ENCODE peak calls at places on chromosome 16, in nine cellular contexts. One of them, this sample, is unnamed.

GRCh38 chr16:3187798-3188674 is at the start of gene OR1F1:
- DNase-seq in tibial artery: no peak
- DNase-seq in fibroblast of lung: peak
- DNase-seq in left lung: no peak
- DNase-seq in activated CD8-positive, alpha-beta T cell treated with anti-CD3 and anti-CD28 coated beads, Interleukin-2, amount 10 ng/mL, durations not matched to agents 7 days and 5 days: peak
- DNase-seq in mucosa of gallbladder: no peak
- DNase-seq in posterior cingulate gyrus: no peak
- DNase-seq in cardiac fibroblast: peak
- DNase-seq in GM13977: peak
- DNase-seq in this sample: no peak

GRCh38 chr16:23847938-23848337 is 12.2 kb downstream of the PRKCB start:
- DNase-seq in posterior cingulate gyrus: no peak
- DNase-seq in cardiac fibroblast: no peak
- DNase-seq in fibroblast of lung: no peak
- DNase-seq in activated CD8-positive, alpha-beta T cell treated with anti-CD3 and anti-CD28 coated beads, Interleukin-2, amount 10 ng/mL, durations not matched to agents 7 days and 5 days: peak
- DNase-seq in mucosa of gallbladder: no peak
- DNase-seq in left lung: no peak
- DNase-seq in GM13977: no peak
- DNase-seq in tibial artery: no peak
- DNase-seq in this sample: peak

GRCh38 chr16:81651758-81652718 is 127.1 kb upstream of the PLCG2 start:
- DNase-seq in cardiac fibroblast: no peak
- DNase-seq in activated CD8-positive, alpha-beta T cell treated with anti-CD3 and anti-CD28 coated beads, Interleukin-2, amount 10 ng/mL, durations not matched to agents 7 days and 5 days: no peak
- DNase-seq in mucosa of gallbladder: no peak
- DNase-seq in fibroblast of lung: no peak
- DNase-seq in GM13977: no peak
- DNase-seq in left lung: no peak
- DNase-seq in tibial artery: no peak
- DNase-seq in posterior cingulate gyrus: no peak
- DNase-seq in this sample: no peak

GRCh38 chr16:56517206-56517605 is 2.6 kb downstream of the BBS2 start:
- DNase-seq in activated CD8-positive, alpha-beta T cell treated with anti-CD3 and anti-CD28 coated beads, Interleukin-2, amount 10 ng/mL, durations not matched to agents 7 days and 5 days: no peak
- DNase-seq in mucosa of gallbladder: no peak
- DNase-seq in fibroblast of lung: no peak
- DNase-seq in tibial artery: no peak
- DNase-seq in GM13977: no peak
- DNase-seq in posterior cingulate gyrus: no peak
- DNase-seq in cardiac fibroblast: no peak
- DNase-seq in left lung: no peak
- DNase-seq in this sample: no peak

GRCh38 chr16:10922328-10923145 is 19.7 kb downstream of the DEXI start:
- DNase-seq in left lung: no peak
- DNase-seq in mucosa of gallbladder: no peak
- DNase-seq in activated CD8-positive, alpha-beta T cell treated with anti-CD3 and anti-CD28 coated beads, Interleukin-2, amount 10 ng/mL, durations not matched to agents 7 days and 5 days: no peak
- DNase-seq in tibial artery: peak
- DNase-seq in posterior cingulate gyrus: no peak
- DNase-seq in GM13977: no peak
- DNase-seq in cardiac fibroblast: peak
- DNase-seq in fibroblast of lung: peak
- DNase-seq in this sample: no peak

GRCh38 chr16:8903004-8903403 is 20.9 kb downstream of the LITAFD start:
- DNase-seq in fibroblast of lung: no peak
- DNase-seq in tibial artery: no peak
- DNase-seq in GM13977: no peak
- DNase-seq in cardiac fibroblast: no peak
- DNase-seq in activated CD8-positive, alpha-beta T cell treated with anti-CD3 and anti-CD28 coated beads, Interleukin-2, amount 10 ng/mL, durations not matched to agents 7 days and 5 days: no peak
- DNase-seq in left lung: no peak
- DNase-seq in mucosa of gallbladder: no peak
- DNase-seq in posterior cingulate gyrus: no peak
- DNase-seq in this sample: no peak

GRCh38 chr16:11379420-11379819 is 34.2 kb downstream of the RMI2 start:
- DNase-seq in mucosa of gallbladder: no peak
- DNase-seq in fibroblast of lung: no peak
- DNase-seq in activated CD8-positive, alpha-beta T cell treated with anti-CD3 and anti-CD28 coated beads, Interleukin-2, amount 10 ng/mL, durations not matched to agents 7 days and 5 days: no peak
- DNase-seq in posterior cingulate gyrus: no peak
- DNase-seq in tibial artery: no peak
- DNase-seq in left lung: no peak
- DNase-seq in GM13977: peak
- DNase-seq in cardiac fibroblast: peak
- DNase-seq in this sample: no peak

GRCh38 chr16:81568749-81569087 is 124.1 kb downstream of the CMIP start:
- DNase-seq in GM13977: no peak
- DNase-seq in tibial artery: no peak
- DNase-seq in cardiac fibroblast: no peak
- DNase-seq in posterior cingulate gyrus: no peak
- DNase-seq in activated CD8-positive, alpha-beta T cell treated with anti-CD3 and anti-CD28 coated beads, Interleukin-2, amount 10 ng/mL, durations not matched to agents 7 days and 5 days: no peak
- DNase-seq in mucosa of gallbladder: no peak
- DNase-seq in fibroblast of lung: no peak
- DNase-seq in left lung: no peak
- DNase-seq in this sample: no peak

GRCh38 chr16:27251561-27252205 is 16.9 kb downstream of the NSMCE1 start:
- DNase-seq in tibial artery: no peak
- DNase-seq in GM13977: no peak
- DNase-seq in left lung: no peak
- DNase-seq in activated CD8-positive, alpha-beta T cell treated with anti-CD3 and anti-CD28 coated beads, Interleukin-2, amount 10 ng/mL, durations not matched to agents 7 days and 5 days: no peak
- DNase-seq in posterior cingulate gyrus: no peak
- DNase-seq in cardiac fibroblast: no peak
- DNase-seq in fibroblast of lung: no peak
- DNase-seq in mucosa of gallbladder: no peak
- DNase-seq in this sample: no peak

GRCh38 chr16:84659656-84660300 is 11.5 kb downstream of the KLHL36 start:
- DNase-seq in cardiac fibroblast: no peak
- DNase-seq in GM13977: no peak
- DNase-seq in activated CD8-positive, alpha-beta T cell treated with anti-CD3 and anti-CD28 coated beads, Interleukin-2, amount 10 ng/mL, durations not matched to agents 7 days and 5 days: no peak
- DNase-seq in fibroblast of lung: no peak
- DNase-seq in mucosa of gallbladder: no peak
- DNase-seq in tibial artery: no peak
- DNase-seq in posterior cingulate gyrus: no peak
- DNase-seq in left lung: no peak
- DNase-seq in this sample: no peak

GRCh38 chr16:66695474-66695934 is 1.0 kb downstream of the CMTM4 start:
- DNase-seq in mucosa of gallbladder: no peak
- DNase-seq in left lung: no peak
- DNase-seq in activated CD8-positive, alpha-beta T cell treated with anti-CD3 and anti-CD28 coated beads, Interleukin-2, amount 10 ng/mL, durations not matched to agents 7 days and 5 days: no peak
- DNase-seq in GM13977: no peak
- DNase-seq in fibroblast of lung: no peak
- DNase-seq in tibial artery: peak
- DNase-seq in posterior cingulate gyrus: peak
- DNase-seq in cardiac fibroblast: no peak
- DNase-seq in this sample: no peak

GRCh38 chr16:74743668-74744299 is 30.8 kb downstream of the FA2H start:
- DNase-seq in cardiac fibroblast: peak
- DNase-seq in mucosa of gallbladder: peak
- DNase-seq in fibroblast of lung: peak
- DNase-seq in left lung: peak
- DNase-seq in tibial artery: no peak
- DNase-seq in GM13977: no peak
- DNase-seq in activated CD8-positive, alpha-beta T cell treated with anti-CD3 and anti-CD28 coated beads, Interleukin-2, amount 10 ng/mL, durations not matched to agents 7 days and 5 days: no peak
- DNase-seq in posterior cingulate gyrus: no peak
- DNase-seq in this sample: peak

GRCh38 chr16:1199342-1200013 is 25.6 kb downstream of the TPSG1 start:
- DNase-seq in tibial artery: no peak
- DNase-seq in cardiac fibroblast: no peak
- DNase-seq in mucosa of gallbladder: no peak
- DNase-seq in fibroblast of lung: no peak
- DNase-seq in activated CD8-positive, alpha-beta T cell treated with anti-CD3 and anti-CD28 coated beads, Interleukin-2, amount 10 ng/mL, durations not matched to agents 7 days and 5 days: no peak
- DNase-seq in posterior cingulate gyrus: no peak
- DNase-seq in left lung: no peak
- DNase-seq in GM13977: no peak
- DNase-seq in this sample: no peak

GRCh38 chr16:3295783-3296182 is 9.4 kb downstream of the TIGD7 start:
- DNase-seq in activated CD8-positive, alpha-beta T cell treated with anti-CD3 and anti-CD28 coated beads, Interleukin-2, amount 10 ng/mL, durations not matched to agents 7 days and 5 days: no peak
- DNase-seq in cardiac fibroblast: no peak
- DNase-seq in mucosa of gallbladder: no peak
- DNase-seq in fibroblast of lung: no peak
- DNase-seq in GM13977: no peak
- DNase-seq in tibial artery: no peak
- DNase-seq in left lung: no peak
- DNase-seq in posterior cingulate gyrus: no peak
- DNase-seq in this sample: no peak

GRCh38 chr16:21214086-21214485 is 2.7 kb upstream of the ZP2 start:
- DNase-seq in GM13977: no peak
- DNase-seq in mucosa of gallbladder: no peak
- DNase-seq in posterior cingulate gyrus: no peak
- DNase-seq in activated CD8-positive, alpha-beta T cell treated with anti-CD3 and anti-CD28 coated beads, Interleukin-2, amount 10 ng/mL, durations not matched to agents 7 days and 5 days: no peak
- DNase-seq in cardiac fibroblast: no peak
- DNase-seq in tibial artery: no peak
- DNase-seq in fibroblast of lung: no peak
- DNase-seq in left lung: no peak
- DNase-seq in this sample: no peak

GRCh38 chr16:10622036-10622921 is 41.9 kb upstream of the EMP2 start:
- DNase-seq in tibial artery: no peak
- DNase-seq in fibroblast of lung: no peak
- DNase-seq in cardiac fibroblast: no peak
- DNase-seq in posterior cingulate gyrus: no peak
- DNase-seq in left lung: no peak
- DNase-seq in mucosa of gallbladder: no peak
- DNase-seq in activated CD8-positive, alpha-beta T cell treated with anti-CD3 and anti-CD28 coated beads, Interleukin-2, amount 10 ng/mL, durations not matched to agents 7 days and 5 days: no peak
- DNase-seq in GM13977: no peak
- DNase-seq in this sample: peak

GRCh38 chr16:48075398-48075797 is 80.4 kb downstream of the ABCC12 start:
- DNase-seq in GM13977: no peak
- DNase-seq in mucosa of gallbladder: no peak
- DNase-seq in posterior cingulate gyrus: no peak
- DNase-seq in fibroblast of lung: peak
- DNase-seq in activated CD8-positive, alpha-beta T cell treated with anti-CD3 and anti-CD28 coated beads, Interleukin-2, amount 10 ng/mL, durations not matched to agents 7 days and 5 days: no peak
- DNase-seq in cardiac fibroblast: peak
- DNase-seq in left lung: no peak
- DNase-seq in tibial artery: no peak
- DNase-seq in this sample: no peak

GRCh38 chr16:88617268-88618031 is 20.9 kb upstream of the IL17C start:
- DNase-seq in left lung: no peak
- DNase-seq in tibial artery: no peak
- DNase-seq in posterior cingulate gyrus: no peak
- DNase-seq in cardiac fibroblast: no peak
- DNase-seq in fibroblast of lung: no peak
- DNase-seq in activated CD8-positive, alpha-beta T cell treated with anti-CD3 and anti-CD28 coated beads, Interleukin-2, amount 10 ng/mL, durations not matched to agents 7 days and 5 days: no peak
- DNase-seq in GM13977: no peak
- DNase-seq in mucosa of gallbladder: no peak
- DNase-seq in this sample: peak

GRCh38 chr16:68070249-68070725 is 14.9 kb upstream of the NFATC3 start:
- DNase-seq in left lung: no peak
- DNase-seq in activated CD8-positive, alpha-beta T cell treated with anti-CD3 and anti-CD28 coated beads, Interleukin-2, amount 10 ng/mL, durations not matched to agents 7 days and 5 days: peak
- DNase-seq in tibial artery: no peak
- DNase-seq in cardiac fibroblast: no peak
- DNase-seq in posterior cingulate gyrus: no peak
- DNase-seq in GM13977: peak
- DNase-seq in fibroblast of lung: no peak
- DNase-seq in mucosa of gallbladder: no peak
- DNase-seq in this sample: no peak

GRCh38 chr16:81838794-81839193 is 59.7 kb downstream of the PLCG2 start:
- DNase-seq in cardiac fibroblast: peak
- DNase-seq in tibial artery: no peak
- DNase-seq in fibroblast of lung: no peak
- DNase-seq in GM13977: peak
- DNase-seq in posterior cingulate gyrus: no peak
- DNase-seq in mucosa of gallbladder: no peak
- DNase-seq in activated CD8-positive, alpha-beta T cell treated with anti-CD3 and anti-CD28 coated beads, Interleukin-2, amount 10 ng/mL, durations not matched to agents 7 days and 5 days: no peak
- DNase-seq in left lung: no peak
- DNase-seq in this sample: no peak

GRCh38 chr16:8712589-8713361 is 38.4 kb downstream of the ABAT start:
- DNase-seq in activated CD8-positive, alpha-beta T cell treated with anti-CD3 and anti-CD28 coated beads, Interleukin-2, amount 10 ng/mL, durations not matched to agents 7 days and 5 days: no peak
- DNase-seq in fibroblast of lung: no peak
- DNase-seq in cardiac fibroblast: no peak
- DNase-seq in left lung: no peak
- DNase-seq in posterior cingulate gyrus: peak
- DNase-seq in GM13977: no peak
- DNase-seq in tibial artery: no peak
- DNase-seq in mucosa of gallbladder: no peak
- DNase-seq in this sample: no peak

GRCh38 chr16:58843675-58844074 is 109.6 kb upstream of the GOT2 start:
- DNase-seq in activated CD8-positive, alpha-beta T cell treated with anti-CD3 and anti-CD28 coated beads, Interleukin-2, amount 10 ng/mL, durations not matched to agents 7 days and 5 days: no peak
- DNase-seq in cardiac fibroblast: peak
- DNase-seq in mucosa of gallbladder: no peak
- DNase-seq in GM13977: peak
- DNase-seq in left lung: no peak
- DNase-seq in tibial artery: no peak
- DNase-seq in posterior cingulate gyrus: no peak
- DNase-seq in fibroblast of lung: peak
- DNase-seq in this sample: no peak

GRCh38 chr16:19708498-19709205 is 9.4 kb downstream of the KNOP1 start:
- DNase-seq in activated CD8-positive, alpha-beta T cell treated with anti-CD3 and anti-CD28 coated beads, Interleukin-2, amount 10 ng/mL, durations not matched to agents 7 days and 5 days: no peak
- DNase-seq in cardiac fibroblast: no peak
- DNase-seq in GM13977: no peak
- DNase-seq in posterior cingulate gyrus: no peak
- DNase-seq in mucosa of gallbladder: no peak
- DNase-seq in tibial artery: peak
- DNase-seq in left lung: no peak
- DNase-seq in fibroblast of lung: no peak
- DNase-seq in this sample: no peak

GRCh38 chr16:80994451-80994850 is 12.2 kb downstream of the CMC2 start:
- DNase-seq in activated CD8-positive, alpha-beta T cell treated with anti-CD3 and anti-CD28 coated beads, Interleukin-2, amount 10 ng/mL, durations not matched to agents 7 days and 5 days: no peak
- DNase-seq in cardiac fibroblast: peak
- DNase-seq in left lung: no peak
- DNase-seq in fibroblast of lung: peak
- DNase-seq in mucosa of gallbladder: no peak
- DNase-seq in posterior cingulate gyrus: no peak
- DNase-seq in GM13977: no peak
- DNase-seq in tibial artery: no peak
- DNase-seq in this sample: no peak

GRCh38 chr16:22424161-22424937 is 49.9 kb upstream of the CDR2 start:
- DNase-seq in fibroblast of lung: peak
- DNase-seq in posterior cingulate gyrus: peak
- DNase-seq in left lung: no peak
- DNase-seq in mucosa of gallbladder: no peak
- DNase-seq in cardiac fibroblast: peak
- DNase-seq in tibial artery: peak
- DNase-seq in GM13977: no peak
- DNase-seq in activated CD8-positive, alpha-beta T cell treated with anti-CD3 and anti-CD28 coated beads, Interleukin-2, amount 10 ng/mL, durations not matched to agents 7 days and 5 days: no peak
- DNase-seq in this sample: no peak

GRCh38 chr16:10828851-10829331 is 10.3 kb upstream of the TVP23A start:
- DNase-seq in cardiac fibroblast: peak
- DNase-seq in left lung: peak
- DNase-seq in posterior cingulate gyrus: peak
- DNase-seq in mucosa of gallbladder: peak
- DNase-seq in activated CD8-positive, alpha-beta T cell treated with anti-CD3 and anti-CD28 coated beads, Interleukin-2, amount 10 ng/mL, durations not matched to agents 7 days and 5 days: no peak
- DNase-seq in GM13977: no peak
- DNase-seq in tibial artery: peak
- DNase-seq in fibroblast of lung: peak
- DNase-seq in this sample: peak

GRCh38 chr16:29811170-29811895 is 660 bp upstream of the PRRT2 start:
- DNase-seq in tibial artery: peak
- DNase-seq in mucosa of gallbladder: peak
- DNase-seq in left lung: peak
- DNase-seq in cardiac fibroblast: peak
- DNase-seq in fibroblast of lung: peak
- DNase-seq in GM13977: peak
- DNase-seq in activated CD8-positive, alpha-beta T cell treated with anti-CD3 and anti-CD28 coated beads, Interleukin-2, amount 10 ng/mL, durations not matched to agents 7 days and 5 days: peak
- DNase-seq in posterior cingulate gyrus: peak
- DNase-seq in this sample: peak

GRCh38 chr16:7423436-7423941 is 90.8 kb downstream of the RBFOX1 start:
- DNase-seq in activated CD8-positive, alpha-beta T cell treated with anti-CD3 and anti-CD28 coated beads, Interleukin-2, amount 10 ng/mL, durations not matched to agents 7 days and 5 days: no peak
- DNase-seq in GM13977: no peak
- DNase-seq in mucosa of gallbladder: no peak
- DNase-seq in posterior cingulate gyrus: no peak
- DNase-seq in tibial artery: no peak
- DNase-seq in left lung: no peak
- DNase-seq in cardiac fibroblast: no peak
- DNase-seq in fibroblast of lung: no peak
- DNase-seq in this sample: no peak

GRCh38 chr16:56041556-56042140 is 149.6 kb upstream of the GNAO1 start:
- DNase-seq in fibroblast of lung: no peak
- DNase-seq in GM13977: peak
- DNase-seq in left lung: no peak
- DNase-seq in activated CD8-positive, alpha-beta T cell treated with anti-CD3 and anti-CD28 coated beads, Interleukin-2, amount 10 ng/mL, durations not matched to agents 7 days and 5 days: peak
- DNase-seq in posterior cingulate gyrus: peak
- DNase-seq in tibial artery: no peak
- DNase-seq in mucosa of gallbladder: no peak
- DNase-seq in cardiac fibroblast: peak
- DNase-seq in this sample: peak

GRCh38 chr16:84658690-84659089 is 10.4 kb downstream of the KLHL36 start:
- DNase-seq in fibroblast of lung: no peak
- DNase-seq in activated CD8-positive, alpha-beta T cell treated with anti-CD3 and anti-CD28 coated beads, Interleukin-2, amount 10 ng/mL, durations not matched to agents 7 days and 5 days: no peak
- DNase-seq in left lung: no peak
- DNase-seq in cardiac fibroblast: no peak
- DNase-seq in mucosa of gallbladder: no peak
- DNase-seq in GM13977: no peak
- DNase-seq in tibial artery: no peak
- DNase-seq in posterior cingulate gyrus: no peak
- DNase-seq in this sample: no peak

GRCh38 chr16:53224932-53225533 is 170.2 kb downstream of the CHD9 start:
- DNase-seq in left lung: no peak
- DNase-seq in activated CD8-positive, alpha-beta T cell treated with anti-CD3 and anti-CD28 coated beads, Interleukin-2, amount 10 ng/mL, durations not matched to agents 7 days and 5 days: no peak
- DNase-seq in GM13977: no peak
- DNase-seq in tibial artery: no peak
- DNase-seq in posterior cingulate gyrus: no peak
- DNase-seq in fibroblast of lung: no peak
- DNase-seq in mucosa of gallbladder: no peak
- DNase-seq in cardiac fibroblast: peak
- DNase-seq in this sample: no peak

This sample was measured in small intestine.